ENCODE peak calls at places on chromosomes 4 and X, in nine cellular contexts. A is brain microvascular endothelial cell, S is astrocyte of the spinal cord, X is pancreas, C is psoas muscle, P is GM06990, D is nephron progenitor cell, Y is Peyer's patch, G is IMR-90. U is an unnamed sample.

GRCh38 chr4:25031077-25031606 is 396 bp upstream of the LGI2 start:
- DNase-seq in A (no peak), S (peak), X (peak), C (no peak), P (no peak), D (peak), Y (no peak), G (no peak), U (peak)

GRCh38 chrX:70082723-70083122 is 20.5 kb downstream of the OTUD6A start:
- DNase-seq in A (no peak), S (no peak), X (no peak), C (no peak), P (no peak), D (no peak), Y (no peak), G (no peak), U (no peak)

GRCh38 chrX:153478746-153479145 is 8.4 kb upstream of the HAUS7 start:
- DNase-seq in A (no peak), S (no peak), X (no peak), C (no peak), P (no peak), D (no peak), Y (no peak), G (no peak), U (no peak)

GRCh38 chr4:16569790-16570189 is 328.7 kb downstream of the LDB2 start:
- DNase-seq in A (no peak), S (no peak), X (no peak), C (no peak), P (no peak), D (no peak), Y (no peak), G (no peak), U (no peak)

GRCh38 chr4:183029365-183029764 is 69.7 kb upstream of the WWC2 start:
- DNase-seq in A (no peak), S (no peak), X (no peak), C (no peak), P (no peak), D (no peak), Y (no peak), G (no peak), U (no peak)

GRCh38 chr4:54099959-54100606 is at the start of gene GSX2:
- DNase-seq in A (no peak), S (no peak), X (no peak), C (peak), P (no peak), D (peak), Y (no peak), G (no peak), U (no peak)

GRCh38 chr4:150323551-150324325 is 245.5 kb downstream of the DCLK2 start:
- DNase-seq in A (peak), S (no peak), X (no peak), C (no peak), P (no peak), D (no peak), Y (no peak), G (peak), U (no peak)

GRCh38 chr4:115110191-115111166 is 2.9 kb downstream of the NDST4 start:
- DNase-seq in A (peak), S (peak), X (no peak), C (no peak), P (no peak), D (no peak), Y (no peak), G (no peak), U (no peak)

GRCh38 chrX:24890677-24891076 is 125.1 kb downstream of the ARX start:
- DNase-seq in A (no peak), S (no peak), X (no peak), C (no peak), P (no peak), D (no peak), Y (no peak), G (no peak), U (no peak)

GRCh38 chr4:95547708-95548471 is 883 bp downstream of the UNC5C start:
- DNase-seq in A (peak), S (peak), X (no peak), C (peak), P (peak), D (peak), Y (no peak), G (no peak), U (no peak)

GRCh38 chr4:127993150-127993549 is 27.9 kb downstream of the ABHD18 start:
- DNase-seq in A (no peak), S (no peak), X (no peak), C (no peak), P (no peak), D (no peak), Y (no peak), G (no peak), U (no peak)

GRCh38 chr4:123308667-123309066 is 87.9 kb upstream of the SPRY1 start:
- DNase-seq in A (no peak), S (no peak), X (no peak), C (no peak), P (no peak), D (no peak), Y (no peak), G (no peak), U (no peak)

GRCh38 chr4:176425035-176425434 is 105.3 kb downstream of the SPCS3 start:
- DNase-seq in A (no peak), S (no peak), X (no peak), C (no peak), P (no peak), D (no peak), Y (no peak), G (peak), U (no peak)

GRCh38 chrX:154348646-154349358 is 25.6 kb downstream of the FLNA start:
- DNase-seq in A (no peak), S (no peak), X (peak), C (peak), P (peak), D (no peak), Y (no peak), G (no peak), U (no peak)

GRCh38 chrX:124127496-124127895 is 166.0 kb downstream of the STAG2 start:
- DNase-seq in A (no peak), S (no peak), X (no peak), C (no peak), P (no peak), D (no peak), Y (no peak), G (no peak), U (no peak)

GRCh38 chr4:77795339-77795738 is 23.8 kb downstream of the CNOT6L start:
- DNase-seq in A (no peak), S (no peak), X (no peak), C (no peak), P (no peak), D (no peak), Y (no peak), G (no peak), U (no peak)

GRCh38 chr4:152935138-152935537 is 985 bp upstream of the FHDC1 start:
- DNase-seq in A (no peak), S (no peak), X (peak), C (no peak), P (no peak), D (peak), Y (no peak), G (no peak), U (no peak)

GRCh38 chr4:23923141-23923540 is 33.3 kb upstream of the PPARGC1A start:
- DNase-seq in A (no peak), S (no peak), X (no peak), C (no peak), P (no peak), D (no peak), Y (no peak), G (no peak), U (no peak)

GRCh38 chr4:164997324-164997723 is 19.9 kb upstream of the TRIM61 start:
- DNase-seq in A (no peak), S (no peak), X (no peak), C (no peak), P (no peak), D (no peak), Y (no peak), G (no peak), U (no peak)

GRCh38 chrX:63657821-63658220 is 127.2 kb downstream of the ARHGEF9 start:
- DNase-seq in A (peak), S (peak), X (no peak), C (peak), P (no peak), D (no peak), Y (peak), G (peak), U (no peak)

GRCh38 chr4:82431026-82431745 is 796 bp downstream of the ENOPH1 start:
- DNase-seq in A (peak), S (no peak), X (peak), C (no peak), P (peak), D (no peak), Y (peak), G (peak), U (no peak)

GRCh38 chr4:182280439-182281111 is 37.4 kb downstream of the TENM3 start:
- DNase-seq in A (peak), S (peak), X (no peak), C (no peak), P (no peak), D (no peak), Y (no peak), G (peak), U (no peak)

GRCh38 chr4:25413261-25413660 is 36.2 kb downstream of the ANAPC4 start:
- DNase-seq in A (no peak), S (no peak), X (no peak), C (no peak), P (no peak), D (no peak), Y (no peak), G (no peak), U (no peak)

GRCh38 chrX:23813808-23814207 is 30.8 kb downstream of the SAT1 start:
- DNase-seq in A (no peak), S (no peak), X (no peak), C (no peak), P (no peak), D (no peak), Y (no peak), G (no peak), U (no peak)

GRCh38 chrX:120839506-120839905 is 36.2 kb downstream of the CT47B1 start:
- DNase-seq in A (peak), S (peak), X (no peak), C (no peak), P (no peak), D (no peak), Y (no peak), G (no peak), U (no peak)

GRCh38 chrX:41737065-41737464 is 13.1 kb downstream of the GPR82 start:
- DNase-seq in A (no peak), S (no peak), X (no peak), C (no peak), P (no peak), D (no peak), Y (no peak), G (no peak), U (no peak)

GRCh38 chrX:47179221-47179927 is 14.3 kb upstream of the UBA1 start:
- DNase-seq in A (no peak), S (peak), X (no peak), C (peak), P (no peak), D (no peak), Y (no peak), G (no peak), U (no peak)

GRCh38 chrX:4622768-4623167 is 909.3 kb upstream of the PRKX start:
- DNase-seq in A (no peak), S (no peak), X (no peak), C (no peak), P (no peak), D (no peak), Y (no peak), G (no peak), U (no peak)

GRCh38 chr4:152735302-152735917 is 44.1 kb downstream of the TIGD4 start:
- DNase-seq in A (no peak), S (peak), X (no peak), C (no peak), P (peak), D (no peak), Y (no peak), G (peak), U (no peak)

GRCh38 chr4:142142403-142142802 is 506.0 kb downstream of the IL15 start:
- DNase-seq in A (no peak), S (no peak), X (no peak), C (no peak), P (no peak), D (no peak), Y (no peak), G (no peak), U (no peak)

GRCh38 chr4:69896530-69897116 is 34.2 kb upstream of the CSN1S1 start:
- DNase-seq in A (no peak), S (peak), X (no peak), C (no peak), P (no peak), D (no peak), Y (no peak), G (peak), U (no peak)

GRCh38 chr4:113919611-113920010 is 59.8 kb downstream of the ARSJ start:
- DNase-seq in A (peak), S (peak), X (no peak), C (no peak), P (no peak), D (no peak), Y (no peak), G (peak), U (no peak)

GRCh38 chr4:78811034-78811433 is 34.9 kb downstream of the BMP2K start:
- DNase-seq in A (no peak), S (no peak), X (no peak), C (no peak), P (no peak), D (no peak), Y (no peak), G (peak), U (no peak)

GRCh38 chrX:131783555-131784338 is 239.4 kb upstream of the STK26 start:
- DNase-seq in A (peak), S (peak), X (peak), C (peak), P (peak), D (no peak), Y (peak), G (peak), U (no peak)

GRCh38 chrX:37000140-37000539 is 8.0 kb upstream of the FAM47C start:
- DNase-seq in A (no peak), S (no peak), X (no peak), C (no peak), P (no peak), D (no peak), Y (no peak), G (no peak), U (no peak)

GRCh38 chr4:159481936-159482335 is 379.1 kb downstream of the RAPGEF2 start:
- DNase-seq in A (no peak), S (no peak), X (no peak), C (no peak), P (no peak), D (no peak), Y (no peak), G (no peak), U (no peak)

GRCh38 chr4:39716356-39716755 is 18.4 kb downstream of the UBE2K start:
- DNase-seq in A (no peak), S (no peak), X (no peak), C (no peak), P (no peak), D (no peak), Y (no peak), G (no peak), U (no peak)

GRCh38 chr4:96974295-96974694 is 1134.4 kb downstream of the PDHA2 start:
- DNase-seq in A (no peak), S (no peak), X (no peak), C (no peak), P (no peak), D (no peak), Y (no peak), G (no peak), U (no peak)
- TF ChIP-seq CTCF in A (no peak), S (no peak), X (no peak), C (no peak), P (no peak), D (no peak), Y (no peak), G (no peak), U (peak)

GRCh38 chr4:2320152-2320551 is 58.2 kb upstream of the MXD4 start:
- DNase-seq in A (no peak), S (no peak), X (no peak), C (no peak), P (no peak), D (no peak), Y (peak), G (no peak), U (no peak)
- TF ChIP-seq CTCF in A (no peak), S (no peak), X (no peak), C (no peak), P (no peak), D (no peak), Y (no peak), G (no peak), U (no peak)

GRCh38 chrX:57329008-57329407 is 42.5 kb downstream of the FAAH2 start:
- DNase-seq in A (no peak), S (no peak), X (no peak), C (no peak), P (no peak), D (no peak), Y (no peak), G (no peak), U (no peak)
- TF ChIP-seq CTCF in A (peak), S (no peak), X (no peak), C (no peak), P (no peak), D (no peak), Y (no peak), G (no peak), U (no peak)

DNA sequence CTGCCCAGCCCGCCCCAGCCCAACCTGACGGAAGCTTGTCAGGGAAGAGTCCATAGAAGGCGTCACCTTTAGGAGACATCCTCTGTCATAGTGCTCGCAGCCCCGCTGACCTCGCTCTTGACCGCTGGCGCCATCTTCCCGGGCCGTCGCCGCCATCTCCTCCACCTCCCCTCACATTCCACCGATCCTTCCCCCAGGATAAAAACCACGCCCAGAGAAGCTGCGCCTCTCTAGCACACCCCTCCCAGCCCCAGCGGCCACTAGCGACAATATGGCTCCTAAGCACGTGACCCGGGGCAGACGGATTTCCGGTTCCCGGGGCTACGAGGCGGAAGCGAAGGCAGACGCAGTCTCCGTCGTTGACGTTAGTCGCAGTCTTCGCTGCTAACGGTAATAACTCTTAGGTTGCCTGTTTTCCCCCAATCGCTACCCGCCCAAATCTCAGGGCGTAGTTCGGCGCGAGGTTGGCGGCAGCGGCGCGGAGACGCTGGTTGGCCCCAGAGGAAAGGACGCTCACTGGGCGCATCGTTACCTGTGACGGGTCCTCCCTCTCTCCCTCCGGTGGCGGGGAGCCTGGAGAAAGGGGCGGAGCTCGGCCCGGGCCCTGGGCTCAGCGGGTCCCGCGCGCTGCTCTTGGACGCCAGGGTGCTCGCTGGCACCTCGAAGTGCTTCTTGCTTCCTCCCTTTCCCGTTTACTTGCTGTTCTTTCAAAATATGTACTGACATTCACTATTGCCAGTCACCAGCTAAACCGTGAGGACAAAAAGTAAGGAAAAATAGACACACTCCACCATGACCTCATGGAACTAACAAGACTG is at the start of the genes RCHY1 and THAP6:
- DNase-seq in A (peak), S (peak), X (peak), C (peak), P (peak), D (peak), Y (peak), G (peak), U (peak)
- TF ChIP-seq CTCF in A (peak), S (no peak), X (no peak), C (no peak), P (no peak), D (no peak), Y (no peak), G (no peak), U (no peak)

GRCh38 chr4:173176010-173176409 is 7.4 kb downstream of the GALNT7 start:
- DNase-seq in A (no peak), S (no peak), X (no peak), C (no peak), P (no peak), D (no peak), Y (no peak), G (no peak), U (no peak)

GRCh38 chr4:173174184-173175156 is 5.9 kb downstream of the GALNT7 start:
- DNase-seq in A (no peak), S (no peak), X (no peak), C (no peak), P (no peak), D (no peak), Y (no peak), G (no peak), U (no peak)

GRCh38 chr4:173178144-173178543 is 9.5 kb downstream of the GALNT7 start:
- DNase-seq in A (no peak), S (no peak), X (no peak), C (no peak), P (no peak), D (no peak), Y (no peak), G (no peak), U (no peak)

GRCh38 chr4:173181769-173182374 is 13.3 kb downstream of the GALNT7 start:
- DNase-seq in A (peak), S (peak), X (no peak), C (no peak), P (no peak), D (no peak), Y (no peak), G (peak), U (no peak)

GRCh38 chr4:173177232-173177631 is 8.6 kb downstream of the GALNT7 start:
- DNase-seq in A (no peak), S (no peak), X (no peak), C (no peak), P (no peak), D (no peak), Y (no peak), G (no peak), U (no peak)
- TF ChIP-seq CTCF in A (no peak), S (no peak), X (no peak), C (no peak), P (no peak), D (no peak), Y (no peak), G (no peak), U (no peak)